ENCODE peak calls at places on chromosomes 5 and 9, in nine cellular contexts. H, I, D, Y, S, R, M, J and W are unnamed samples.

GRCh38 chr9:21684831-21685362 is 117.5 kb upstream of the MTAP start:
- DNase-seq in H (no peak), I (peak), D (no peak), Y (no peak), S (peak), R (peak), M (no peak), J (peak), W (no peak)

GRCh38 chr5:95835682-95836405 is 13.3 kb upstream of the GLRX start:
- DNase-seq in H (peak), I (no peak), D (no peak), Y (no peak), S (no peak), R (peak), M (no peak), J (no peak), W (no peak)

GRCh38 chr5:58411372-58411771 is 48.5 kb downstream of the PLK2 start:
- DNase-seq in H (no peak), I (no peak), D (no peak), Y (no peak), S (peak), R (no peak), M (no peak), J (no peak), W (no peak)

GRCh38 chr9:96383165-96383939 is at the start of gene SLC35D2:
- DNase-seq in H (no peak), I (peak), D (no peak), Y (no peak), S (peak), R (peak), M (no peak), J (peak), W (no peak)

GRCh38 chr9:97705354-97705950 is 8.3 kb upstream of the XPA start:
- DNase-seq in H (no peak), I (peak), D (no peak), Y (no peak), S (no peak), R (no peak), M (no peak), J (peak), W (no peak)

GRCh38 chr5:15844253-15844652 is 335.3 kb downstream of the MARCHF11 start:
- DNase-seq in H (no peak), I (no peak), D (no peak), Y (no peak), S (no peak), R (no peak), M (no peak), J (no peak), W (no peak)

GRCh38 chr9:136051568-136052432 is 43.3 kb downstream of the NACC2 start:
- DNase-seq in H (no peak), I (peak), D (no peak), Y (peak), S (peak), R (peak), M (no peak), J (peak), W (peak)

GRCh38 chr5:67265951-67266350 is 69.4 kb upstream of the CD180 start:
- DNase-seq in H (no peak), I (no peak), D (no peak), Y (no peak), S (no peak), R (no peak), M (no peak), J (peak), W (no peak)

GRCh38 chr9:97802276-97802675 is 50.8 kb upstream of the FOXE1 start:
- DNase-seq in H (no peak), I (no peak), D (no peak), Y (no peak), S (peak), R (no peak), M (no peak), J (no peak), W (peak)

GRCh38 chr9:14316574-14317304 is 2.8 kb upstream of the NFIB start:
- DNase-seq in H (no peak), I (peak), D (no peak), Y (no peak), S (no peak), R (no peak), M (no peak), J (no peak), W (no peak)

GRCh38 chr9:123085916-123086315 is 52.4 kb downstream of the GPR21 start:
- DNase-seq in H (no peak), I (no peak), D (no peak), Y (no peak), S (no peak), R (no peak), M (no peak), J (no peak), W (no peak)

GRCh38 chr9:82127993-82128710 is 139.6 kb downstream of the SPATA31D1 start:
- DNase-seq in H (no peak), I (no peak), D (no peak), Y (no peak), S (no peak), R (no peak), M (no peak), J (no peak), W (no peak)

GRCh38 chr5:127288676-127289075 is 1.9 kb upstream of the MEGF10 start:
- DNase-seq in H (no peak), I (no peak), D (no peak), Y (no peak), S (no peak), R (no peak), M (no peak), J (no peak), W (no peak)

GRCh38 chr5:57816108-57816507 is 333.5 kb upstream of the ACTBL2 start:
- DNase-seq in H (no peak), I (peak), D (no peak), Y (peak), S (peak), R (no peak), M (no peak), J (peak), W (no peak)

GRCh38 chr9:85723220-85723619 is 18.5 kb downstream of the AGTPBP1 start:
- DNase-seq in H (peak), I (no peak), D (no peak), Y (no peak), S (no peak), R (peak), M (no peak), J (no peak), W (no peak)

GRCh38 chr5:78757269-78758053 is 108.9 kb upstream of the LHFPL2 start:
- DNase-seq in H (peak), I (peak), D (no peak), Y (no peak), S (peak), R (no peak), M (no peak), J (peak), W (no peak)

GRCh38 chr5:127373858-127374491 is 83.4 kb downstream of the MEGF10 start:
- DNase-seq in H (no peak), I (no peak), D (no peak), Y (no peak), S (no peak), R (no peak), M (no peak), J (no peak), W (no peak)

GRCh38 chr9:36897019-36897418 is 137.0 kb downstream of the PAX5 start:
- DNase-seq in H (no peak), I (no peak), D (no peak), Y (no peak), S (no peak), R (no peak), M (no peak), J (no peak), W (no peak)

GRCh38 chr5:179209359-179210150 is 135.7 kb downstream of the ADAMTS2 start:
- DNase-seq in H (no peak), I (peak), D (no peak), Y (peak), S (peak), R (no peak), M (no peak), J (peak), W (no peak)

GRCh38 chr5:73321757-73322452 is 126.7 kb downstream of the FOXD1 start:
- DNase-seq in H (no peak), I (peak), D (no peak), Y (peak), S (peak), R (no peak), M (no peak), J (peak), W (peak)

GRCh38 chr9:73667749-73668148 is 516.1 kb downstream of the ANXA1 start:
- DNase-seq in H (no peak), I (no peak), D (no peak), Y (no peak), S (no peak), R (no peak), M (no peak), J (no peak), W (no peak)

GRCh38 chr9:2621678-2622360 is at the start of gene VLDLR:
- DNase-seq in H (peak), I (peak), D (peak), Y (no peak), S (peak), R (peak), M (peak), J (peak), W (peak)

GRCh38 chr9:129312251-129312650 is 134.2 kb upstream of the IER5L start:
- DNase-seq in H (no peak), I (no peak), D (no peak), Y (no peak), S (no peak), R (peak), M (no peak), J (no peak), W (no peak)

GRCh38 chr5:143177263-143177994 is 226.1 kb downstream of the NR3C1 start:
- DNase-seq in H (no peak), I (peak), D (no peak), Y (peak), S (peak), R (no peak), M (no peak), J (peak), W (no peak)

GRCh38 chr5:57662991-57663390 is 180.4 kb upstream of the ACTBL2 start:
- DNase-seq in H (no peak), I (peak), D (no peak), Y (no peak), S (peak), R (no peak), M (no peak), J (no peak), W (no peak)

GRCh38 chr5:176673651-176674583 is 26.6 kb downstream of the TSPAN17 start:
- DNase-seq in H (no peak), I (no peak), D (no peak), Y (no peak), S (no peak), R (no peak), M (no peak), J (no peak), W (no peak)

GRCh38 chr5:131263648-131264452 is at the start of gene CDC42SE2:
- DNase-seq in H (peak), I (peak), D (peak), Y (peak), S (peak), R (peak), M (peak), J (peak), W (peak)

GRCh38 chr5:139669681-139670368 is 21.7 kb downstream of the CXXC5 start:
- DNase-seq in H (no peak), I (no peak), D (peak), Y (no peak), S (no peak), R (peak), M (peak), J (no peak), W (no peak)

GRCh38 chr9:129133067-129133466 is 21.9 kb downstream of the PTPA start:
- DNase-seq in H (no peak), I (no peak), D (no peak), Y (no peak), S (no peak), R (no peak), M (no peak), J (no peak), W (no peak)